ENCODE peak calls at places on chromosomes 5 and 9, in five cellular contexts. F, Z, Q, X and H are unnamed samples.

GRCh38 chr5:173925449-173926071 is 37.4 kb downstream of the CPEB4 start:
- DNase-seq in Z (no peak), F (no peak), Q (no peak), X (no peak), H (peak)

GRCh38 chr9:18255747-18256146 is 218.2 kb upstream of the ADAMTSL1 start:
- DNase-seq in X (no peak), F (no peak), Z (no peak), Q (no peak), H (no peak)

GRCh38 chr9:74533253-74533652 is 36.1 kb downstream of the RORB start:
- DNase-seq in F (no peak), Z (no peak), X (no peak), Q (no peak), H (no peak)

GRCh38 chr9:17009071-17009470 is 125.8 kb upstream of the CNTLN start:
- DNase-seq in X (no peak), F (no peak), Q (no peak), Z (no peak), H (no peak)

GRCh38 chr9:133421615-133422542 is at the start of gene ADAMTS13:
- DNase-seq in Q (peak), F (no peak), Z (peak), X (no peak), H (peak)

GRCh38 chr5:142013734-142014495 is 1.1 kb upstream of the GNPDA1 start:
- DNase-seq in Q (peak), Z (no peak), F (no peak), X (no peak), H (no peak)

GRCh38 chr5:138661342-138661975 is 86.3 kb upstream of the HSPA9 start:
- DNase-seq in Q (no peak), Z (no peak), X (no peak), F (no peak), H (no peak)

GRCh38 chr5:6712582-6713273 is 504 bp upstream of the TENT4A start:
- DNase-seq in Z (peak), F (peak), X (peak), Q (peak), H (peak)

GRCh38 chr5:88923623-88924619 is 40.9 kb upstream of the MEF2C start:
- DNase-seq in X (no peak), F (no peak), Q (no peak), Z (no peak), H (no peak)

GRCh38 chr9:114030364-114030763 is 47.7 kb downstream of the AMBP start:
- DNase-seq in X (no peak), F (no peak), Z (no peak), Q (no peak), H (no peak)

GRCh38 chr9:115650768-115651167 is 502.8 kb upstream of the PAPPA start:
- DNase-seq in X (no peak), Q (no peak), Z (no peak), F (no peak), H (no peak)

GRCh38 chr9:124769451-124770358 is 1.4 kb downstream of the NR6A1 start:
- DNase-seq in F (no peak), Z (no peak), Q (peak), X (peak), H (no peak)

GRCh38 chr5:65010841-65011240 is 242.1 kb downstream of the CWC27 start:
- DNase-seq in Z (no peak), F (no peak), Q (no peak), X (no peak), H (no peak)

GRCh38 chr5:64509798-64510197 is 4.0 kb downstream of the RGS7BP start:
- DNase-seq in Q (no peak), Z (no peak), X (no peak), F (no peak), H (no peak)

GRCh38 chr5:68187268-68188055 is 28.1 kb upstream of the PIK3R1 start:
- DNase-seq in F (peak), X (peak), Q (no peak), Z (no peak), H (no peak)

GRCh38 chr9:104858271-104858670 is 69.7 kb downstream of the ABCA1 start:
- DNase-seq in F (no peak), Z (no peak), X (no peak), Q (no peak), H (no peak)

GRCh38 chr9:77978086-77978781 is 53.4 kb downstream of the GNAQ start:
- DNase-seq in Q (no peak), X (no peak), F (no peak), Z (no peak), H (no peak)

GRCh38 chr5:134577022-134577795 is 51.7 kb downstream of the JADE2 start:
- DNase-seq in Q (no peak), Z (no peak), X (no peak), F (no peak), H (no peak)
- TF ChIP-seq SUZ12 in Q (no peak), Z (no peak), X (no peak), F (no peak), H (no peak)

DNA sequence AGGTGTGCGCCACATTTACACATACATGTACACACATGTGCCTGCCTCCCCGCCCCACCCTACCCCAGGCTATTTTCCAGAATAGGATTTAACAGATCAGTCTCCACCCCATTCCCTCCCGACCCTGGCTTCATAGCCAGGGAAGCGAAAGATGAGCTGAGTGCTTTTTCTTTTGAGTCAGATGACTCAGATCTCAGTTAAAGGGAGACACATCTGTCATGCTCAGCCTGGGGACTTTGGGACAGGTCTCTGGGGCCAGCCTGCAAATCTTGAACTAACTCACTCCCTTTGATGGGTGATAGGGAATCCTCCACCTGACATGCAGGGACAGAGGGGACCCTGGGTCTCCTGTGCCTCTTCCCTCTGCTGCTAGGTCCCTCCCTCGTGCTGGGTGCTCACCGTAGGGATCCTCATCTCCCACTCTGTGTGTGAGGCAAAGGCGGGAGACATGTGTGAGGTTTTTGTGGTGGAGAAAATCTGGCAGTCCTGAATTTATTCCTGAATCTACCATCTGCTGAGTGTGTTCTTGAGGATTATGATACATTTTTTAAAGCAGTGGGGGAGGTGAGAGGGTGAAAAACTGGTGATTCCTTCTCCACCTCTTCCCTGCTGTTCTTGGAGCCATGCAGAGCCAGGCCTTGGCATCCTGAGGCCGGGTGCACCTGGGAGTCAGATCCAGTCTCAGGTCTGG is 37.6 kb downstream of the NEUROG1 start:
- DNase-seq in Q (no peak), F (no peak), X (no peak), Z (no peak), H (no peak)
- TF ChIP-seq SUZ12 in Q (no peak), F (no peak), X (no peak), Z (no peak), H (no peak)

DNA sequence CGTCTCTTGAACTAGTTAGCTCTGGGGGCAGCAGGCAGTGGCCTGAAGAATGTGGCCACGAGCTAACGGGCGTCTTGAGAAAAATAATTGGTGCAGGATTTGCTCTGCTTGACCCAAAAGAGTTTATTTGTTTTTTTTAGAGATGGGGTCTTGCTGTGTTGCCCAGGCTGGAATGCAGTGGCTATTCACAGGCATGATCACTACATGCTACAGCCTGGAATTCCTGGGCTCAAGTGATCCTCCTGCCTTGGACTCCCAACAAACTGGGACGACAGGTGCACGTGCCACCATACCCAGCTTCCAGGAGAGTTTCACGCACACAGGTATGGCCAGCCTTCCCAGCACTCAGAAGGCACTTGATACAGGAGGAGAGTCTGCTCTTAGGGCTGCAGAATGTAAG is 203.8 kb downstream of the MLLT3 start:
- DNase-seq in Q (no peak), F (no peak), X (no peak), Z (no peak), H (no peak)
- TF ChIP-seq SUZ12 in Q (no peak), F (no peak), X (no peak), Z (no peak), H (no peak)

DNA sequence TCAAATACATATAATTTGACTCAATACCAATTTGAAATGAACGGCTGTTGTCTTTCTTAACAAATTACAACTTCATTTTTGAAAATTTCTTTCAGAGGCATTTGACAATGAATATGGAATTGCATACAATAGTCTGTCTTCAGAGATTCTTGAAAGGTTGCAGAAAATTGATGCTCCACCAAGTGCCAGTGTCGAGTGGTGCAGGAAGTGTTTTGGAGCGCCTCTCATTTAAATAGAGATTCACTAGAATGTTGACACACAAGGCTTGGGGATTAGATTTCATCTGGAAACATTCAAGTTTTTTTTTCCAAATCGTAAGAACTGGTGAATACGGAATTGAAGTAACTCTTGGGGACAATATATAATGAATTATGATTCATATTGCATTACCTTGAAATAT is 8.1 kb downstream of the RPS6 start:
- DNase-seq in Q (no peak), X (no peak), Z (no peak), F (no peak), H (peak)
- TF ChIP-seq SUZ12 in Q (no peak), X (no peak), Z (no peak), F (no peak), H (no peak)

GRCh38 chr9:676780-677458 is 164.6 kb upstream of the DMRT1 start:
- DNase-seq in Z (no peak), Q (peak), X (no peak), F (no peak), H (no peak)

GRCh38 chr9:675697-676370 is 165.7 kb upstream of the DMRT1 start:
- DNase-seq in Z (no peak), F (no peak), Q (no peak), X (no peak), H (no peak)

GRCh38 chr9:680106-680505 is 161.4 kb upstream of the DMRT1 start:
- DNase-seq in X (no peak), F (no peak), Z (no peak), Q (no peak), H (no peak)

GRCh38 chr9:679462-679861 is 162.0 kb upstream of the DMRT1 start:
- DNase-seq in X (no peak), Q (no peak), Z (no peak), F (no peak), H (no peak)

GRCh38 chr9:677461-678097 is 163.9 kb upstream of the DMRT1 start:
- DNase-seq in Z (no peak), X (no peak), F (no peak), Q (peak), H (no peak)
- TF ChIP-seq SUZ12 in Z (no peak), X (no peak), F (no peak), Q (no peak), H (no peak)

GRCh38 chr5:98827862-98828261 is 54.4 kb downstream of the RGMB start:
- DNase-seq in F (no peak), Q (no peak), X (no peak), Z (no peak), H (no peak)

GRCh38 chr5:98825582-98826375 is 52.3 kb downstream of the RGMB start:
- DNase-seq in X (no peak), Q (no peak), F (no peak), Z (no peak), H (no peak)

DNA sequence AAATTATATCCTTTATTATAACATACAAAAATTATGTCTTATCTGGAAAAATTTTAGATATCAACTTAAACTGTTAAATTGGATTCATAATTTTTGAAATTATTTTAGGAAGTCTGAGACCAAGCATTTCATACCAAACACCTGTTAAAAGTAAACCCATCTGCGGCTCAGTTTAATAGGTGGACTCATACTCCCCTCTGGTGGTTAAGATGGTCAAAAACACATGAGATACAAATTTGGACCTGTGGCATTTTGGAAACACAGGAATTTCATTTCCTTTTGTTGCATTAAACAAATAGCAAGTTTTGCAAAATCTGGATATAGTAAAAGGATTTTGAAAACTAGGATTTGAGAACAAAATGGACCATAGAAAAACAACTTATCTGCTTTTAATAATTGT is 53.7 kb downstream of the RGMB start:
- DNase-seq in Z (no peak), X (no peak), F (peak), Q (peak), H (peak)
- TF ChIP-seq SUZ12 in Z (no peak), X (no peak), F (no peak), Q (no peak), H (no peak)